ENCODE peak calls at places on chromosomes 13 and 19, in six cellular contexts. X is neuronal stem cell; I is IMR-90; U is lung microvascular endothelial cell; B is activated naive CD8-positive, alpha-beta T cell treated with anti-CD3 and anti-CD28 coated beads, Interleukin-2, amount 50 U/mL, for 24 hours; D is fibroblast of the aortic adventitia. Y is an unnamed sample.

GRCh38 chr19:21022996-21023395 is 2.5 kb downstream of the ZNF430 start:
- DNase-seq in X (no peak), I (peak; percentile 66), U (peak; percentile 14), B (peak; percentile 35), D (peak; percentile 47), Y (no peak)

GRCh38 chr13:49407936-49408335 is 35.9 kb downstream of the CAB39L start:
- DNase-seq in X (no peak), I (no peak), U (no peak), B (no peak), D (no peak), Y (no peak)

GRCh38 chr19:17103177-17103576 is 27.6 kb downstream of the MYO9B start:
- DNase-seq in X (no peak), I (peak; percentile 45), U (peak; percentile 47), B (peak; percentile 33), D (peak; percentile 47), Y (no peak)

GRCh38 chr13:107421028-107421427 is 794.3 kb downstream of the LIG4 start:
- DNase-seq in X (no peak), I (peak; percentile 75), U (peak; percentile 82), B (no peak), D (peak; percentile 22), Y (no peak)

GRCh38 chr13:52850396-52851152 is 2.1 kb upstream of the PCDH8 start:
- DNase-seq in X (peak; percentile 87), I (peak; percentile 7), U (peak; percentile 64), B (peak; percentile 59), D (peak; percentile 34), Y (no peak)

GRCh38 chr19:7512400-7512851 is 3.5 kb upstream of the ZNF358 start:
- DNase-seq in X (no peak), I (no peak), U (no peak), B (no peak), D (no peak), Y (no peak)

GRCh38 chr19:55691561-55692481 is 16.8 kb downstream of the EPN1 start:
- DNase-seq in X (no peak), I (no peak), U (no peak), B (no peak), D (no peak), Y (no peak)

GRCh38 chr19:5047251-5047935 is 78.5 kb downstream of the KDM4B start:
- DNase-seq in X (no peak), I (no peak), U (no peak), B (no peak), D (no peak), Y (no peak)

GRCh38 chr19:6712692-6713670 is 7.5 kb downstream of the C3 start:
- DNase-seq in X (no peak), I (no peak), U (no peak), B (no peak), D (no peak), Y (no peak)

GRCh38 chr19:4369888-4370260 is 26.5 kb downstream of the MPND start:
- DNase-seq in X (no peak), I (peak; percentile 26), U (peak; percentile 70), B (peak; percentile 86), D (no peak), Y (no peak)

GRCh38 chr13:44305845-44306244 is 67.8 kb upstream of the SERP2 start:
- DNase-seq in X (peak; percentile 6), I (peak; percentile 67), U (peak; percentile 38), B (no peak), D (peak; percentile 37), Y (no peak)

GRCh38 chr13:37014609-37015008 is 14.0 kb downstream of the EXOSC8 start:
- DNase-seq in X (no peak), I (peak; percentile 72), U (no peak), B (no peak), D (peak; percentile 31), Y (peak; percentile 10)

GRCh38 chr19:53912653-53913052 is 3.6 kb downstream of the CACNG7 start:
- DNase-seq in X (no peak), I (no peak), U (no peak), B (peak; percentile 11), D (no peak), Y (no peak)